ENCODE peak calls at places on chromosomes 11 and 22, in seven cellular contexts. C is CD8-positive, alpha-beta T cell; W is GM23248; Q is breast epithelium; B is stomach; L is spleen; N is thyroid gland. G is an unnamed sample.

GRCh38 chr22:23751441-23751996 is 607 bp upstream of the ZNF70 start:
- DNase-seq in C (peak; percentile 6), W (no peak), Q (no peak), B (no peak), L (no peak), N (peak; percentile 44), G (no peak)

GRCh38 chr11:94602430-94603372 is 35.5 kb downstream of the PIWIL4 start:
- DNase-seq in C (no peak), W (peak; percentile 97), Q (no peak), B (peak; percentile 67), L (no peak), N (no peak), G (no peak)

GRCh38 chr11:63502252-63502820 is 3.5 kb upstream of the LGALS12 start:
- DNase-seq in C (no peak), W (no peak), Q (no peak), B (no peak), L (no peak), N (no peak), G (no peak)

GRCh38 chr11:104759464-104759863 is 138.8 kb downstream of the CASP12 start:
- DNase-seq in C (no peak), W (no peak), Q (no peak), B (no peak), L (no peak), N (no peak), G (no peak)

GRCh38 chr11:36743039-36743438 is 145.0 kb upstream of the RAG2 start:
- DNase-seq in C (no peak), W (no peak), Q (no peak), B (no peak), L (no peak), N (no peak), G (no peak)

GRCh38 chr11:9774109-9774508 is 110.2 kb downstream of the SWAP70 start:
- DNase-seq in C (no peak), W (no peak), Q (no peak), B (no peak), L (no peak), N (no peak), G (no peak)

GRCh38 chr11:68670208-68670992 is 13.9 kb upstream of the GAL start:
- DNase-seq in C (no peak), W (no peak), Q (no peak), B (no peak), L (peak; percentile 71), N (no peak), G (no peak)

GRCh38 chr22:35949243-35949642 is 79.4 kb downstream of the RBFOX2 start:
- DNase-seq in C (no peak), W (no peak), Q (no peak), B (no peak), L (no peak), N (no peak), G (no peak)

GRCh38 chr22:49632199-49633009 is 195.3 kb downstream of the BRD1 start:
- DNase-seq in C (no peak), W (peak; percentile 73), Q (no peak), B (peak; percentile 55), L (no peak), N (peak; percentile 64), G (no peak)

GRCh38 chr11:8263109-8263768 is 439 bp downstream of the LMO1 start:
- DNase-seq in C (no peak), W (peak; percentile 42), Q (peak; percentile 47), B (no peak), L (peak; percentile 76), N (peak; percentile 10), G (no peak)

GRCh38 chr22:27874756-27875155 is 44.3 kb downstream of the PITPNB start:
- DNase-seq in C (no peak), W (no peak), Q (no peak), B (no peak), L (no peak), N (no peak), G (no peak)

GRCh38 chr22:27874185-27874584 is 44.9 kb downstream of the PITPNB start:
- DNase-seq in C (no peak), W (no peak), Q (no peak), B (no peak), L (no peak), N (no peak), G (no peak)

GRCh38 chr22:27871306-27872014 is 47.6 kb downstream of the PITPNB start:
- DNase-seq in C (no peak), W (no peak), Q (no peak), B (no peak), L (no peak), N (no peak), G (no peak)

GRCh38 chr22:27872488-27872887 is 46.6 kb downstream of the PITPNB start:
- DNase-seq in C (no peak), W (no peak), Q (no peak), B (no peak), L (no peak), N (no peak), G (no peak)

GRCh38 chr22:27873476-27873875 is 45.6 kb downstream of the PITPNB start:
- DNase-seq in C (no peak), W (no peak), Q (no peak), B (no peak), L (no peak), N (peak; percentile 52), G (no peak)
- H3K27ac ChIP-seq in C (no peak overlapping the region), W (no peak overlapping the region), Q (peak overlapping the region; percentile 59), B (peak overlapping the region; percentile 39), L (no peak overlapping the region), N (peak overlapping the region; percentile 44), G (no peak overlapping the region)

DNA sequence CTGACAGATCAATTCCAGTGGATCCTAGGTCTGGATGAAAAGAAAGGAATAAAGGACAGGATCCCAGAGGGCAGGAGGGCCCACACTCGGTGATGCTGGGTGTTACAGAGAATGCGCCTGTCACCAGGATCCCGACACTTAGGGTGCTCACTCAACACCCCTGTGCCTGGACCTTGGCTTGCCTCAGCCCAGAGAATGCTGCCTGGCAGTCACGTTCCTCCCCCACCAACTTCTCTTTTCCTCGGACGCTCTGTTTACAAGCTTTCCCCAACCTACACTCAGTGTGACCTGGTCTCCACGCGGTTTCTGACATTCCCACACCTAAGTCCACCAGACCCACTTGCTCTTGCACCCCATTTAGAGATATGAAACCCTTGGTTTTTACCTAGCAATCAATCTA is 38.0 kb upstream of the ETS1 start:
- DNase-seq in C (no peak), W (no peak), Q (no peak), B (no peak), L (peak; percentile 85), N (no peak), G (no peak)
- H3K4me3 ChIP-seq in C (peak overlapping the region; percentile 6), W (no peak overlapping the region), Q (no peak overlapping the region), B (no peak overlapping the region), L (no peak overlapping the region), N (no peak overlapping the region), G (no peak overlapping the region)

DNA sequence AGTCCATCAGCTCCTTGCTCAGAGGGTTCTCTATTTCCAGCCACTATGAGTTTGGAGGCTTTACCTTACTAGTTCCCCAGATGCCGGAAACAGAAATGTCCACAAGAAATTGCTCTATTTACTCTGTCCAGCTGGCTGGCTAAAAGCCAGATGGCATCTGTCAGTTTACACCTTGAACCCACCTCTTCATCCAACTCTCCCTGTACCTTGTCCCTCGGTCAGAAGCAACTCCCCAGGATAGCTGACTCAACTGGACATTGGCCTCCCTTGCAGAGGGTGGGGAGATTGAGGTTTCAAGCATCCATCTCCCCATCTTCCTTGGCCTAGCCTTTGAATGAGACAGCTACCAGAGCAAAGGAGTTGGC is 1.7 kb downstream of the C2CD2L start:
- DNase-seq in C (no peak), W (no peak), Q (no peak), B (no peak), L (peak; percentile 21), N (no peak), G (no peak)
- H3K27ac ChIP-seq in C (peak overlapping the region; percentile 72), W (no peak overlapping the region), Q (peak overlapping the region; percentile 4), B (no peak overlapping the region), L (peak overlapping the region; percentile 94), N (no peak overlapping the region), G (peak overlapping the region; percentile 73)

DNA sequence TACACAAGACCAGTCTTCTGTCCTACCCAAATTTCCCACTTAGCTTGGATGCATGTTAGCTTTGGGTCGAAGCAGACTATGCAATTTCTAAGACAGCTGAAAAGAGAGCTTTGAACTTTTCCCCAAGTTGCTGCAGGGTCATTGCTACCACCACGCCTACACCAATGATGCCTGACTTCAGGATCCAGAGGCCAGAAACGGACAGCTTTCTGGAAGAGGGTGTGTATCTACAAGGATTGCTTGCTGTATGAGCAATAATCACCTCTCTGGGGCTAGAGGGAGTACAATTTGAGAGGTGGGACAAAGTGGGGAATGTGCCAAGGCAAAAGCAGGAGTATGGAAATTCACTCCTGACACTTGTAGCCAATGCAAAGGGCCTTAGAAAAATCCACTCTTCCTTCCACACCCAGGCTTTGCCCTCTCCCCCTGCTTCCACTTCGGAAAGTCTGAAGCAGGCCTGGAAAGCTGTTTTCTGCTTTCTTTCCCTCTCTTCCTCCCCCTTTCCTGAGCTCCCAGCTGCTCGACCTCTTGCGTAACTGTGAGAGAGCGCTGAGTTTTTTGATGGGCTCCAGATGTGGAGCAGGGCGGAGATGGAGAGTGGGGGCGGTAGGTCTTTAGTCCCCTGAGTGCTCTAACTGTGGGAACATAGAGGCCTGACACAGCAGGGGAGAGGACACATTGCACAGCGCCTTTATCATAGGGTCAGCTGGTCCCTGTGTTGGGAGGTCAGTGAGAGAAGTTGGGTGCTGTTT is 2.1 kb upstream of the PHLDB1 start:
- DNase-seq in C (no peak), W (peak; percentile 97), Q (no peak), B (peak; percentile 45), L (peak; percentile 50), N (no peak), G (no peak)
- H3K4me3 ChIP-seq in C (no peak overlapping the region), W (peak overlapping the region; percentile 39), Q (no peak overlapping the region), B (no peak overlapping the region), L (no peak overlapping the region), N (no peak overlapping the region), G (no peak overlapping the region)

GRCh38 chr22:21761086-21761485 is 25.5 kb upstream of the YPEL1 start:
- DNase-seq in C (no peak), W (no peak), Q (no peak), B (no peak), L (no peak), N (no peak), G (no peak)

GRCh38 chr22:21764038-21764804 is 28.6 kb upstream of the YPEL1 start:
- DNase-seq in C (no peak), W (no peak), Q (no peak), B (no peak), L (no peak), N (no peak), G (no peak)

GRCh38 chr22:21762712-21763581 is 27.4 kb upstream of the YPEL1 start:
- DNase-seq in C (no peak), W (no peak), Q (no peak), B (no peak), L (no peak), N (no peak), G (no peak)

GRCh38 chr22:21760640-21761039 is 25.0 kb upstream of the YPEL1 start:
- DNase-seq in C (no peak), W (peak; percentile 46), Q (no peak), B (no peak), L (no peak), N (no peak), G (no peak)

DNA sequence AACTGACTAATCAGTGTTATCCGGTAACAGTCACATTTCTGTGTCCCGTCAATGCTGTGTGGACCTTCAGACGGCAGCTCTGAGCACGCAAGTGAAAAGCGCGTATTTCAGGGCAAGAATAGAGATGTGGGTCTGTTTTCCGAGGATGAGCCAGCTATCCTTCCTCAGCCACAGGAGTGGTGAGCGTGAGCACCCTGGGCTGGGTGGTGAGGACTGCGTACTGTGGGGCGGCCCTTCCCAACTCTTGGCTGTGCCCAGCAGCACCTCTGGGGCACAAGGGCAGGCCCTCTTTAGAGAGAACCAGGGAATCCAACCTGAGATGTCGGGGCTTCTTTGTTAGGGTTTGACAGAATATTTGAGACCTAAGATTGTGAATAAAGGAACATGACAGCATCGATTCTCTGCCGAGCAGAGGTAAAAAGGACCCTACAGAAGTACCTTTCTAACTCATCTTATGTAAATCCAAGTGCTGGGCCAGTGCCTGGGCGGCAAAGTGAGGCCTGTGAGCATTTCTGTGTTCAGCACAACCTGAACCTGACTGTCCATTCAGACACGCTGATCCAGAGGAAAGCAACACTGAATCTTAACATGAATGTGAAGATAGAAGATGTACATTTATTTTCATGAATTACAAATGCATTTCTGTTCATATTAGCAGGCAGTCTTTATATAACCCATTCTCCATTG is 26.5 kb upstream of the YPEL1 start:
- DNase-seq in C (no peak), W (no peak), Q (no peak), B (no peak), L (peak; percentile 37), N (no peak), G (no peak)
- H3K27ac ChIP-seq in C (no peak overlapping the region), W (no peak overlapping the region), Q (no peak overlapping the region), B (no peak overlapping the region), L (peak overlapping the region; percentile 79), N (no peak overlapping the region), G (no peak overlapping the region)